ENCODE peak calls at places on chromosome 4, in four cellular contexts. One of them, this sample, is unnamed.

GRCh38 chr4:53321151-53321987 is 44.5 kb downstream of the SCFD2 start:
- DNase-seq in K562: no peak
- DNase-seq in WTC11: no peak
- DNase-seq in GM12878: no peak
- DNase-seq in this sample: no peak

GRCh38 chr4:3765271-3766206 is 646 bp upstream of the ADRA2C start:
- DNase-seq in K562: peak; percentile 85
- DNase-seq in WTC11: peak; percentile 70
- DNase-seq in GM12878: no peak
- DNase-seq in this sample: peak; percentile 41

GRCh38 chr4:118740869-118741268 is 55.7 kb downstream of the METTL14 start:
- DNase-seq in K562: peak; percentile 18
- DNase-seq in WTC11: no peak
- DNase-seq in GM12878: no peak
- DNase-seq in this sample: no peak

GRCh38 chr4:184450743-184451142 is 23.6 kb downstream of the IRF2 start:
- DNase-seq in K562: no peak
- DNase-seq in WTC11: no peak
- DNase-seq in GM12878: no peak
- DNase-seq in this sample: no peak

GRCh38 chr4:100169796-100170485 is 20.3 kb downstream of the DDIT4L start:
- DNase-seq in K562: no peak
- DNase-seq in WTC11: no peak
- DNase-seq in GM12878: no peak
- DNase-seq in this sample: no peak

GRCh38 chr4:187235456-187236170 is 512.0 kb upstream of the FAT1 start:
- DNase-seq in K562: no peak
- DNase-seq in WTC11: no peak
- DNase-seq in GM12878: no peak
- DNase-seq in this sample: no peak

GRCh38 chr4:88971536-88971935 is 85.4 kb downstream of the FAM13A start:
- DNase-seq in K562: no peak
- DNase-seq in WTC11: no peak
- DNase-seq in GM12878: no peak
- DNase-seq in this sample: no peak

GRCh38 chr4:41256131-41256739 is 493 bp upstream of the UCHL1 start:
- DNase-seq in K562: no peak
- DNase-seq in WTC11: peak; percentile 17
- DNase-seq in GM12878: no peak
- DNase-seq in this sample: no peak

GRCh38 chr4:132003593-132003992 is 1145.5 kb upstream of the PCDH10 start:
- DNase-seq in K562: no peak
- DNase-seq in WTC11: no peak
- DNase-seq in GM12878: no peak
- DNase-seq in this sample: no peak

GRCh38 chr4:101806914-101807313 is 16.4 kb downstream of the BANK1 start:
- DNase-seq in K562: no peak
- DNase-seq in WTC11: no peak
- DNase-seq in GM12878: peak; percentile 77
- DNase-seq in this sample: no peak

GRCh38 chr4:156956947-156957346 is 14.7 kb downstream of the PDGFC start:
- DNase-seq in K562: no peak
- DNase-seq in WTC11: no peak
- DNase-seq in GM12878: no peak
- DNase-seq in this sample: no peak

GRCh38 chr4:3217266-3217665 is 31.7 kb upstream of the MSANTD1 start:
- DNase-seq in K562: no peak
- DNase-seq in WTC11: no peak
- DNase-seq in GM12878: no peak
- DNase-seq in this sample: no peak

GRCh38 chr4:153651041-153651960 is 32.8 kb upstream of the TLR2 start:
- DNase-seq in K562: no peak
- DNase-seq in WTC11: no peak
- DNase-seq in GM12878: no peak
- DNase-seq in this sample: no peak

GRCh38 chr4:31983246-31983645 is 1263.1 kb downstream of the PCDH7 start:
- DNase-seq in K562: no peak
- DNase-seq in WTC11: no peak
- DNase-seq in GM12878: no peak
- DNase-seq in this sample: no peak

GRCh38 chr4:183905081-183905592 is at the start of gene STOX2:
- DNase-seq in K562: no peak
- DNase-seq in WTC11: peak; percentile 79
- DNase-seq in GM12878: no peak
- DNase-seq in this sample: peak; percentile 26

GRCh38 chr4:155629183-155629825 is 37.3 kb upstream of the GUCY1A1 start:
- DNase-seq in K562: no peak
- DNase-seq in WTC11: no peak
- DNase-seq in GM12878: no peak
- DNase-seq in this sample: no peak

GRCh38 chr4:185872747-185873380 is 60.9 kb upstream of the SORBS2 start:
- DNase-seq in K562: no peak
- DNase-seq in WTC11: no peak
- DNase-seq in GM12878: no peak
- DNase-seq in this sample: no peak

GRCh38 chr4:40340034-40340433 is 4.9 kb downstream of the CHRNA9 start:
- DNase-seq in K562: no peak
- DNase-seq in WTC11: no peak
- DNase-seq in GM12878: no peak
- DNase-seq in this sample: no peak

GRCh38 chr4:157128395-157128794 is 52.4 kb downstream of the GLRB start:
- DNase-seq in K562: no peak
- DNase-seq in WTC11: no peak
- DNase-seq in GM12878: no peak
- DNase-seq in this sample: no peak

GRCh38 chr4:20528508-20528907 is 171.8 kb upstream of the PACRGL start:
- DNase-seq in K562: no peak
- DNase-seq in WTC11: no peak
- DNase-seq in GM12878: no peak
- DNase-seq in this sample: no peak

GRCh38 chr4:20805716-20806115 is 105.5 kb downstream of the PACRGL start:
- DNase-seq in K562: no peak
- DNase-seq in WTC11: no peak
- DNase-seq in GM12878: no peak
- DNase-seq in this sample: no peak

GRCh38 chr4:109078724-109079123 is 223.7 kb downstream of the COL25A1 start:
- DNase-seq in K562: no peak
- DNase-seq in WTC11: no peak
- DNase-seq in GM12878: no peak
- DNase-seq in this sample: no peak

GRCh38 chr4:32589853-32590252 is 1869.7 kb downstream of the PCDH7 start:
- DNase-seq in K562: no peak
- DNase-seq in WTC11: no peak
- DNase-seq in GM12878: no peak
- DNase-seq in this sample: no peak

GRCh38 chr4:137638934-137639333 is 106.6 kb upstream of the PCDH18 start:
- DNase-seq in K562: no peak
- DNase-seq in WTC11: no peak
- DNase-seq in GM12878: no peak
- DNase-seq in this sample: no peak

GRCh38 chr4:15250021-15250441 is 177.8 kb upstream of the C1QTNF7 start:
- DNase-seq in K562: no peak
- DNase-seq in WTC11: no peak
- DNase-seq in GM12878: no peak
- DNase-seq in this sample: no peak

GRCh38 chr4:6134612-6135220 is 65.6 kb downstream of the JAKMIP1 start:
- DNase-seq in K562: peak; percentile 18
- DNase-seq in WTC11: no peak
- DNase-seq in GM12878: peak; percentile 51
- DNase-seq in this sample: peak; percentile 48

GRCh38 chr4:165088366-165088765 is 24.3 kb downstream of the TMEM192 start:
- DNase-seq in K562: no peak
- DNase-seq in WTC11: no peak
- DNase-seq in GM12878: no peak
- DNase-seq in this sample: no peak

GRCh38 chr4:15241946-15242345 is 185.9 kb upstream of the C1QTNF7 start:
- DNase-seq in K562: no peak
- DNase-seq in WTC11: no peak
- DNase-seq in GM12878: no peak
- DNase-seq in this sample: no peak

GRCh38 chr4:121150003-121150402 is 14.1 kb downstream of the TNIP3 start:
- DNase-seq in K562: no peak
- DNase-seq in WTC11: no peak
- DNase-seq in GM12878: no peak
- DNase-seq in this sample: no peak

GRCh38 chr4:121154103-121154515 is 10.0 kb downstream of the TNIP3 start:
- DNase-seq in K562: no peak
- DNase-seq in WTC11: no peak
- DNase-seq in GM12878: peak; percentile 24
- DNase-seq in this sample: no peak

GRCh38 chr4:121150486-121150885 is 13.6 kb downstream of the TNIP3 start:
- DNase-seq in K562: no peak
- DNase-seq in WTC11: no peak
- DNase-seq in GM12878: no peak
- DNase-seq in this sample: no peak

GRCh38 chr4:121156822-121157769 is 7.0 kb downstream of the TNIP3 start:
- DNase-seq in K562: no peak
- DNase-seq in WTC11: peak; percentile 66
- DNase-seq in GM12878: no peak
- DNase-seq in this sample: no peak

DNA sequence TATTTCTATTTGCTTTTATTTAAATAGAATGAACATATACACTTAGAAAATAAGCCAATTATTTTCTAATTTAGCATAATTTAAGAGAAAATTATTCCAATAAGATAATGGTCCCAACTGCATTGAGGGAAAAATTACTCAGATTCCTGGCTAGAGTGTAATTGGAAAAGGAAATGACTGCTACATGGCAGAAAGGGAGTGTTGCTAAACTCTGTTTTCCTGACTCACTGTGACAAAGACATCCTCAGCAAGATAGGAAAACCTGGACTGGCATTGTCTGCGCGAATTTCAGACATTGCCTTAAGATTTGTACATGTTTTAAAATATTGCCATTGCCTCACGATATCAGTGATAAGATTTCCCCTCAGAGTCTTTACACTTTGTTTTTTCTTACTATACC is 8.2 kb downstream of the TNIP3 start:
- DNase-seq in K562: no peak
- DNase-seq in WTC11: no peak
- DNase-seq in GM12878: no peak
- DNase-seq in this sample: no peak
- TF ChIP-seq ETV6 in K562: no peak
- TF ChIP-seq ETV6 in WTC11: no peak
- TF ChIP-seq ETV6 in GM12878: no peak
- TF ChIP-seq ETV6 in this sample: no peak

GRCh38 chr4:105625214-105625613 is 72.8 kb downstream of the ARHGEF38 start:
- DNase-seq in K562: no peak
- DNase-seq in WTC11: no peak
- DNase-seq in GM12878: no peak
- DNase-seq in this sample: no peak
- TF ChIP-seq ETV6 in K562: no peak
- TF ChIP-seq ETV6 in WTC11: no peak
- TF ChIP-seq ETV6 in GM12878: no peak
- TF ChIP-seq ETV6 in this sample: no peak

GRCh38 chr4:85760521-85760920 is 285.6 kb downstream of the ARHGAP24 start:
- DNase-seq in K562: no peak
- DNase-seq in WTC11: no peak
- DNase-seq in GM12878: no peak
- DNase-seq in this sample: no peak

GRCh38 chr4:85759392-85759791 is 284.4 kb downstream of the ARHGAP24 start:
- DNase-seq in K562: no peak
- DNase-seq in WTC11: no peak
- DNase-seq in GM12878: no peak
- DNase-seq in this sample: no peak

GRCh38 chr4:85762204-85762884 is 287.4 kb downstream of the ARHGAP24 start:
- DNase-seq in K562: no peak
- DNase-seq in WTC11: no peak
- DNase-seq in GM12878: no peak
- DNase-seq in this sample: no peak

GRCh38 chr4:85763207-85763606 is 288.3 kb downstream of the ARHGAP24 start:
- DNase-seq in K562: no peak
- DNase-seq in WTC11: no peak
- DNase-seq in GM12878: no peak
- DNase-seq in this sample: no peak

DNA sequence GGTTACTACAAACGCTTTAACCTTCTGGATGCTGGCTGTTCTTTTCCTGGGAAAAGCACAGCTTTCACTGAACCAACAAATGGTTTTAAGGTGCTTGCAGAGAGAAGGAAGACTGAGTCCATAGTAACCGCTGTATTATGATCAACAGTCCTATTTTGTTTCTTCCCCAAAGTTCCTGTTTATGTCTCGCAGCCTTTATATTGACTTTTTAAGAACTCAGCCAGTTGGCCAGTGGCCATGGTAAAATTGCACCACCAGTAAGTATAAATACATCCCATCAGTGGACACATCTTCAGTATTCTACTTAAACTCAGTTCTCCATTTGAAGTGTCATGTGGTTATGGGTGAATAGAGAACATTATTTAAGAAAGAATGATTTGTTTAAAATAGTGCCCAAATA is 286.9 kb downstream of the ARHGAP24 start:
- DNase-seq in K562: no peak
- DNase-seq in WTC11: no peak
- DNase-seq in GM12878: no peak
- DNase-seq in this sample: no peak
- TF ChIP-seq ETV6 in K562: no peak
- TF ChIP-seq ETV6 in WTC11: no peak
- TF ChIP-seq ETV6 in GM12878: no peak
- TF ChIP-seq ETV6 in this sample: no peak

DNA sequence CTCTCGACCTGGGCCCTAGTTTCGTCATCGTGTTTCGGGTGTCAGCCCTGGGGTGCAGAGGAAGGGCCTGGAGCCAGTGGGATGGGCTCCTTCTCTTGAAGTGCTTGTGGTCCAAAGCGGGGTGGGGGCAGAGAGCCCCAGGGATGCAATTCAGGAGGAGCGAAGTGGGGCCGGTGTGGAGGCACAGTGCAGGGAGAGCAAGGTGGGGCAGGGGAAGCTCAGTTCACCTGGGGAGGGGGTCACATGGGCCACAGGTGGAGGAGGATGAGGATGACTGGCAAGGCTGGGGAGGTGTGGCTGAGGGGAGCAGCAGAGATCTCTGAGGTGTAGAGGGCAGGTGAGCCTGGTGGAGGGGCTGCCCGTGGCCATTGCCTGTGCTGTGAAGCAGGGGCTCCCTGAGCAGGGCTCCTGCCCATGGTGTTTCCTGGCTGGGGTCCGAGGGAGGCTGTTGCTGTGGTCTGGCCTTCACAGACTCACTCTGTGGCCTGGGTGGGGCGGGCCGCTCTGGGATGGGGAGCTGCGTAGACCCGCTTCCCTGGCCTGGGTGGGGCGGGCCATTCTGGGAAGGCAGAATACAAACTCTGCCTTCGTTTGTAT is 6.9 kb downstream of the SORCS2 start:
- DNase-seq in K562: no peak
- DNase-seq in WTC11: no peak
- DNase-seq in GM12878: no peak
- DNase-seq in this sample: no peak
- TF ChIP-seq ETV6 in K562: no peak
- TF ChIP-seq ETV6 in WTC11: no peak
- TF ChIP-seq ETV6 in GM12878: no peak
- TF ChIP-seq ETV6 in this sample: no peak